ENCODE peak calls at places on chromosomes 11 and 22, in seven cellular contexts. One of them, this sample, is unnamed. For H3K36me3, the result is how much of the 10 kb centered on the place peaks cover.

GRCh38 chr11:118703563-118704106 is 24.2 kb upstream of the TREH start:
- DNase-seq in HepG2: no peak
- DNase-seq in K562: no peak
- DNase-seq in HCT116: no peak
- DNase-seq in GM12878: no peak
- DNase-seq in SK-N-MC: no peak
- DNase-seq in H1: no peak
- DNase-seq in this sample: no peak

GRCh38 chr22:33573479-33573878 is 346.8 kb downstream of the LARGE1 start:
- DNase-seq in HepG2: peak
- DNase-seq in K562: no peak
- DNase-seq in HCT116: no peak
- DNase-seq in GM12878: no peak
- DNase-seq in SK-N-MC: no peak
- DNase-seq in H1: no peak
- DNase-seq in this sample: no peak

GRCh38 chr22:29784451-29785361 is 17.5 kb downstream of the UQCR10 start:
- DNase-seq in HepG2: peak
- DNase-seq in K562: no peak
- DNase-seq in HCT116: no peak
- DNase-seq in GM12878: no peak
- DNase-seq in SK-N-MC: no peak
- DNase-seq in H1: no peak
- DNase-seq in this sample: no peak

GRCh38 chr11:32231909-32232493 is 141.1 kb downstream of the RCN1 start:
- DNase-seq in HepG2: peak
- DNase-seq in K562: peak
- DNase-seq in HCT116: peak
- DNase-seq in GM12878: no peak
- DNase-seq in SK-N-MC: no peak
- DNase-seq in H1: peak
- DNase-seq in this sample: peak

GRCh38 chr11:119340335-119341221 is at the start of gene C1QTNF5:
- DNase-seq in HepG2: no peak
- DNase-seq in K562: no peak
- DNase-seq in HCT116: no peak
- DNase-seq in GM12878: no peak
- DNase-seq in SK-N-MC: no peak
- DNase-seq in H1: no peak
- DNase-seq in this sample: peak

GRCh38 chr11:86695391-86695790 is 23.0 kb upstream of the ME3 start:
- DNase-seq in HepG2: no peak
- DNase-seq in K562: no peak
- DNase-seq in HCT116: no peak
- DNase-seq in GM12878: no peak
- DNase-seq in SK-N-MC: no peak
- DNase-seq in H1: no peak
- DNase-seq in this sample: no peak

GRCh38 chr11:18144243-18144642 is 11.9 kb downstream of the MRGPRX3 start:
- DNase-seq in HepG2: no peak
- DNase-seq in K562: no peak
- DNase-seq in HCT116: no peak
- DNase-seq in GM12878: no peak
- DNase-seq in SK-N-MC: no peak
- DNase-seq in H1: no peak
- DNase-seq in this sample: no peak

GRCh38 chr22:19576460-19577421 is 52.5 kb upstream of the CLDN5 start:
- DNase-seq in HepG2: no peak
- DNase-seq in K562: peak
- DNase-seq in HCT116: no peak
- DNase-seq in GM12878: no peak
- DNase-seq in SK-N-MC: no peak
- DNase-seq in H1: no peak
- DNase-seq in this sample: peak

GRCh38 chr22:24445481-24446290 is 18.3 kb downstream of the ADORA2A start:
- DNase-seq in HepG2: peak
- DNase-seq in K562: peak
- DNase-seq in HCT116: no peak
- DNase-seq in GM12878: no peak
- DNase-seq in SK-N-MC: no peak
- DNase-seq in H1: no peak
- DNase-seq in this sample: no peak

GRCh38 chr11:11265994-11266606 is 87.0 kb downstream of the CSNK2A3 start:
- DNase-seq in HepG2: no peak
- DNase-seq in K562: peak
- DNase-seq in HCT116: peak
- DNase-seq in GM12878: no peak
- DNase-seq in SK-N-MC: no peak
- DNase-seq in H1: no peak
- DNase-seq in this sample: no peak

GRCh38 chr11:25547293-25547692 is 784.6 kb upstream of the ANO3 start:
- DNase-seq in HepG2: no peak
- DNase-seq in K562: no peak
- DNase-seq in HCT116: no peak
- DNase-seq in GM12878: no peak
- DNase-seq in SK-N-MC: no peak
- DNase-seq in H1: no peak
- DNase-seq in this sample: no peak

GRCh38 chr11:37313266-37313665 is 715.2 kb upstream of the RAG2 start:
- DNase-seq in HepG2: no peak
- DNase-seq in K562: no peak
- DNase-seq in HCT116: no peak
- DNase-seq in GM12878: no peak
- DNase-seq in SK-N-MC: no peak
- DNase-seq in H1: no peak
- DNase-seq in this sample: no peak

GRCh38 chr11:113278481-113278880 is 35.9 kb upstream of the TTC12 start:
- DNase-seq in HepG2: no peak
- DNase-seq in K562: no peak
- DNase-seq in HCT116: no peak
- DNase-seq in GM12878: no peak
- DNase-seq in SK-N-MC: no peak
- DNase-seq in H1: no peak
- DNase-seq in this sample: no peak

GRCh38 chr11:134939905-134940304 is 527.9 kb upstream of the B3GAT1 start:
- DNase-seq in HepG2: peak
- DNase-seq in K562: peak
- DNase-seq in HCT116: no peak
- DNase-seq in GM12878: no peak
- DNase-seq in SK-N-MC: peak
- DNase-seq in H1: no peak
- DNase-seq in this sample: no peak

GRCh38 chr22:20430641-20431519 is 6.7 kb downstream of the SCARF2 start:
- DNase-seq in HepG2: no peak
- DNase-seq in K562: peak
- DNase-seq in HCT116: peak
- DNase-seq in GM12878: no peak
- DNase-seq in SK-N-MC: no peak
- DNase-seq in H1: no peak
- DNase-seq in this sample: peak

GRCh38 chr11:77175021-77175842 is 47.2 kb downstream of the MYO7A start:
- DNase-seq in HepG2: no peak
- DNase-seq in K562: no peak
- DNase-seq in HCT116: no peak
- DNase-seq in GM12878: no peak
- DNase-seq in SK-N-MC: no peak
- DNase-seq in H1: no peak
- DNase-seq in this sample: no peak

GRCh38 chr11:133922078-133922870 is 34.5 kb downstream of the IGSF9B start:
- DNase-seq in HepG2: no peak
- DNase-seq in K562: no peak
- DNase-seq in HCT116: no peak
- DNase-seq in GM12878: no peak
- DNase-seq in SK-N-MC: no peak
- DNase-seq in H1: no peak
- DNase-seq in this sample: no peak

DNA sequence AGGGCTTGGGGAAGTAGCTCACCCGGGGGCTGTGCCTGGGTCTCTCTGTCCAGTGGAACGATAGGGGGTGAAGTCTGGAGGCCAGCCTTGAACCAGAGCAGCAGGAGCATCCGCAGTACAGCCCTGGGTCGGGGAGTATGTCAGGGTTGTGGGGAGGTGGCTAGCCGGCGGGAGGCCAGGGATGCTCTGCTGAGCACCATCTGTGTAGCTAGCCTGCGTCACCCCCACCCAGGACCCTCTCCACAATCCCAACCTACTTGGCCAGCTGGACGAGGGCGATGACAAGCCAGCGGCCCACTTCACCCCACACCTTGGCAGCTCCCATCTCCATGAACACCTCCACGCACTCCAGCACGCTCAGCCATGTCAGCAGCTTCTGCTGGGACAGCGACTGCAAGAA is 2.2 kb downstream of the PEX16 start:
- DNase-seq in HepG2: no peak
- DNase-seq in K562: no peak
- DNase-seq in HCT116: no peak
- DNase-seq in GM12878: no peak
- DNase-seq in SK-N-MC: no peak
- DNase-seq in H1: no peak
- DNase-seq in this sample: no peak
- H3K36me3 ChIP-seq in HepG2: under half
- H3K36me3 ChIP-seq in K562: under half
- H3K36me3 ChIP-seq in HCT116: under half
- H3K36me3 ChIP-seq in GM12878: under half
- H3K36me3 ChIP-seq in SK-N-MC: under half
- H3K36me3 ChIP-seq in H1: under half
- H3K36me3 ChIP-seq in this sample: under half

DNA sequence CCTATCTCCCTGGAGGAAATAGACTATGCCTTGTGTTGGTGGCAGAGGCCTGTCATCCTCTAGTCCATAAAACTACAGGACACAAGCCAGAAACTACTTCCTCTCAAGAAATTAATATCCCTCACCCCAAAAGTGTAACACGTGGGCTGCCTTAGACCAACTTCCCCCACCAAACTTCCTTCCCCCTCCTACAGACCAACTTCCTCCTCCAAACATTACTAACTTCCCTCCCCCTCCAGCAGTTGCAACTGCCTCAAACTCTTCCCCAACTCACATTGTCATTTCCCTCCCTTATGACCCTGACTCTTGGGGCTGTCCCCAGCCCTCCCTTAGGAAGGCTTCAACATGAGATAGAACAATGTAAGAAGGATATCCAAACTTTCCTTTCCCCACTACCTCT is 6.3 kb downstream of the OR52K2 start:
- DNase-seq in HepG2: no peak
- DNase-seq in K562: no peak
- DNase-seq in HCT116: no peak
- DNase-seq in GM12878: no peak
- DNase-seq in SK-N-MC: no peak
- DNase-seq in H1: no peak
- DNase-seq in this sample: no peak
- TF ChIP-seq POLR2AphosphoS5 in HepG2: no peak
- TF ChIP-seq POLR2AphosphoS5 in K562: no peak
- TF ChIP-seq POLR2AphosphoS5 in HCT116: no peak
- TF ChIP-seq POLR2AphosphoS5 in GM12878: no peak
- TF ChIP-seq POLR2AphosphoS5 in SK-N-MC: no peak
- TF ChIP-seq POLR2AphosphoS5 in H1: no peak
- TF ChIP-seq POLR2AphosphoS5 in this sample: no peak

GRCh38 chr22:50470491-50470890 is 4.3 kb downstream of the SBF1 start:
- DNase-seq in HepG2: no peak
- DNase-seq in K562: no peak
- DNase-seq in HCT116: no peak
- DNase-seq in GM12878: no peak
- DNase-seq in SK-N-MC: no peak
- DNase-seq in H1: no peak
- DNase-seq in this sample: no peak

GRCh38 chr22:50467341-50467740 is 7.5 kb downstream of the SBF1 start:
- DNase-seq in HepG2: no peak
- DNase-seq in K562: no peak
- DNase-seq in HCT116: no peak
- DNase-seq in GM12878: no peak
- DNase-seq in SK-N-MC: no peak
- DNase-seq in H1: no peak
- DNase-seq in this sample: no peak

GRCh38 chr22:50467773-50468440 is 6.9 kb downstream of the SBF1 start:
- DNase-seq in HepG2: no peak
- DNase-seq in K562: no peak
- DNase-seq in HCT116: no peak
- DNase-seq in GM12878: no peak
- DNase-seq in SK-N-MC: no peak
- DNase-seq in H1: no peak
- DNase-seq in this sample: no peak

GRCh38 chr22:50469377-50470305 is 5.2 kb downstream of the SBF1 start:
- DNase-seq in HepG2: no peak
- DNase-seq in K562: peak
- DNase-seq in HCT116: peak
- DNase-seq in GM12878: peak
- DNase-seq in SK-N-MC: no peak
- DNase-seq in H1: peak
- DNase-seq in this sample: no peak

DNA sequence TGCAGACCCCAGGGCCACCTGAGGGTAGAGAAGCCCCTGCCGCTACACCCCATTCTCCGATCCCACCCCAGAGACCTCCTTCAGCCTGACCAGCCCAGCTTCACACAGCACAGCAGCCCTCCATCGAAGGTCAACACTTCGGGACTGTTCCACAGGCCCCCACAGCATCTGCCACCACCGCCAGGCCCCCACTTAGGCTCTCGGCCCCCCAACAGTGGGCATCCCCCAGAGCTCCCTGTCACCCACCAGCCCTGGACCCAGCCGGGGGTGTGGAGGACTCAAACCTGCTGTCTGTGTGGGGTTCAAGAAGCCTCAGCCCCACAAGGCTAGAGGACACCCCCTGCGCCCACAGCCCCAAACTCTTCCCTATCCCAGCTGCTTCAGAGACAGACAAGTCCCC is 6.2 kb downstream of the SBF1 start:
- DNase-seq in HepG2: no peak
- DNase-seq in K562: no peak
- DNase-seq in HCT116: no peak
- DNase-seq in GM12878: no peak
- DNase-seq in SK-N-MC: no peak
- DNase-seq in H1: no peak
- DNase-seq in this sample: no peak
- H3K9ac ChIP-seq in HepG2: no peak
- H3K9ac ChIP-seq in K562: no peak
- H3K9ac ChIP-seq in HCT116: no peak
- H3K9ac ChIP-seq in GM12878: peak
- H3K9ac ChIP-seq in SK-N-MC: no peak
- H3K9ac ChIP-seq in H1: no peak
- H3K9ac ChIP-seq in this sample: no peak

GRCh38 chr22:44880588-44881245 is 128.3 kb downstream of the ARHGAP8 start:
- DNase-seq in HepG2: no peak
- DNase-seq in K562: no peak
- DNase-seq in HCT116: no peak
- DNase-seq in GM12878: no peak
- DNase-seq in SK-N-MC: no peak
- DNase-seq in H1: no peak
- DNase-seq in this sample: no peak

GRCh38 chr22:44882226-44882905 is 127.4 kb downstream of the PHF21B start:
- DNase-seq in HepG2: no peak
- DNase-seq in K562: no peak
- DNase-seq in HCT116: no peak
- DNase-seq in GM12878: no peak
- DNase-seq in SK-N-MC: no peak
- DNase-seq in H1: no peak
- DNase-seq in this sample: no peak

GRCh38 chr22:44883011-44883421 is 126.8 kb downstream of the PHF21B start:
- DNase-seq in HepG2: no peak
- DNase-seq in K562: no peak
- DNase-seq in HCT116: no peak
- DNase-seq in GM12878: no peak
- DNase-seq in SK-N-MC: no peak
- DNase-seq in H1: no peak
- DNase-seq in this sample: no peak

GRCh38 chr22:44881246-44881600 is 128.6 kb downstream of the PHF21B start:
- DNase-seq in HepG2: no peak
- DNase-seq in K562: no peak
- DNase-seq in HCT116: no peak
- DNase-seq in GM12878: no peak
- DNase-seq in SK-N-MC: no peak
- DNase-seq in H1: no peak
- DNase-seq in this sample: no peak

GRCh38 chr22:44881624-44882023 is 128.2 kb downstream of the PHF21B start:
- DNase-seq in HepG2: no peak
- DNase-seq in K562: no peak
- DNase-seq in HCT116: no peak
- DNase-seq in GM12878: no peak
- DNase-seq in SK-N-MC: no peak
- DNase-seq in H1: no peak
- DNase-seq in this sample: no peak
- H3K36me3 ChIP-seq in HepG2: under half
- H3K36me3 ChIP-seq in K562: under half
- H3K36me3 ChIP-seq in HCT116: under half
- H3K36me3 ChIP-seq in GM12878: under half
- H3K36me3 ChIP-seq in SK-N-MC: under half
- H3K36me3 ChIP-seq in H1: under half
- H3K36me3 ChIP-seq in this sample: under half

This sample was measured in endothelial cell of umbilical vein.